ENCODE peak calls at places on chromosomes 3 and 15, in six cellular contexts. One of them, this sample, is unnamed. For H3F3A, the result is how much of the 10 kb centered on the place peaks cover.

GRCh38 chr15:31206386-31207174 is 105.1 kb upstream of the TRPM1 start:
- DNase-seq in neural progenitor cell: no peak
- DNase-seq in GM23338: no peak
- DNase-seq in PC-3: no peak
- DNase-seq in MM.1S: no peak
- DNase-seq in SK-N-SH: peak
- DNase-seq in this sample: no peak

GRCh38 chr3:150169279-150169970 is 198.7 kb upstream of the PFN2 start:
- DNase-seq in neural progenitor cell: no peak
- DNase-seq in MM.1S: no peak
- DNase-seq in SK-N-SH: no peak
- DNase-seq in PC-3: peak
- DNase-seq in GM23338: no peak
- DNase-seq in this sample: peak

GRCh38 chr15:41828747-41829270 is 917 bp downstream of the JMJD7 start:
- DNase-seq in neural progenitor cell: no peak
- DNase-seq in GM23338: no peak
- DNase-seq in PC-3: peak
- DNase-seq in MM.1S: no peak
- DNase-seq in SK-N-SH: no peak
- DNase-seq in this sample: no peak

GRCh38 chr3:36904641-36905040 is 40.2 kb downstream of the TRANK1 start:
- DNase-seq in GM23338: peak
- DNase-seq in MM.1S: no peak
- DNase-seq in SK-N-SH: peak
- DNase-seq in PC-3: peak
- DNase-seq in neural progenitor cell: peak
- DNase-seq in this sample: peak

GRCh38 chr3:64489361-64490044 is 198.3 kb downstream of the ADAMTS9 start:
- DNase-seq in SK-N-SH: no peak
- DNase-seq in GM23338: peak
- DNase-seq in PC-3: no peak
- DNase-seq in MM.1S: no peak
- DNase-seq in neural progenitor cell: peak
- DNase-seq in this sample: no peak

GRCh38 chr15:40762919-40763800 is 708 bp upstream of the GCHFR start:
- DNase-seq in neural progenitor cell: peak
- DNase-seq in GM23338: peak
- DNase-seq in MM.1S: no peak
- DNase-seq in PC-3: peak
- DNase-seq in SK-N-SH: peak
- DNase-seq in this sample: peak

GRCh38 chr3:45105855-45106655 is 40.1 kb downstream of the CDCP1 start:
- DNase-seq in MM.1S: no peak
- DNase-seq in neural progenitor cell: no peak
- DNase-seq in PC-3: peak
- DNase-seq in SK-N-SH: no peak
- DNase-seq in GM23338: no peak
- DNase-seq in this sample: peak

GRCh38 chr3:197305854-197306253 is 7.4 kb upstream of the DLG1 start:
- DNase-seq in neural progenitor cell: no peak
- DNase-seq in SK-N-SH: no peak
- DNase-seq in PC-3: no peak
- DNase-seq in GM23338: no peak
- DNase-seq in MM.1S: peak
- DNase-seq in this sample: peak

GRCh38 chr3:195133462-195133861 is 137.5 kb downstream of the XXYLT1 start:
- DNase-seq in SK-N-SH: no peak
- DNase-seq in MM.1S: no peak
- DNase-seq in GM23338: no peak
- DNase-seq in neural progenitor cell: no peak
- DNase-seq in PC-3: no peak
- DNase-seq in this sample: peak

GRCh38 chr3:60935709-60936108 is 315.5 kb downstream of the FHIT start:
- DNase-seq in MM.1S: no peak
- DNase-seq in SK-N-SH: no peak
- DNase-seq in PC-3: peak
- DNase-seq in GM23338: no peak
- DNase-seq in neural progenitor cell: no peak
- DNase-seq in this sample: peak

GRCh38 chr3:136343873-136344281 is 93.7 kb downstream of the PCCB start:
- DNase-seq in GM23338: no peak
- DNase-seq in neural progenitor cell: no peak
- DNase-seq in PC-3: peak
- DNase-seq in MM.1S: no peak
- DNase-seq in SK-N-SH: peak
- DNase-seq in this sample: peak

GRCh38 chr3:141402476-141403171 is 34.3 kb downstream of the ZBTB38 start:
- DNase-seq in MM.1S: peak
- DNase-seq in neural progenitor cell: peak
- DNase-seq in SK-N-SH: peak
- DNase-seq in GM23338: peak
- DNase-seq in PC-3: peak
- DNase-seq in this sample: peak

GRCh38 chr15:66108483-66109270 is 144.9 kb downstream of the MEGF11 start:
- DNase-seq in SK-N-SH: no peak
- DNase-seq in PC-3: no peak
- DNase-seq in GM23338: no peak
- DNase-seq in neural progenitor cell: no peak
- DNase-seq in MM.1S: no peak
- DNase-seq in this sample: no peak

GRCh38 chr15:41079717-41080116 is 36.4 kb downstream of the INO80 start:
- DNase-seq in SK-N-SH: no peak
- DNase-seq in neural progenitor cell: no peak
- DNase-seq in GM23338: no peak
- DNase-seq in PC-3: no peak
- DNase-seq in MM.1S: no peak
- DNase-seq in this sample: no peak

GRCh38 chr15:48566669-48567068 is 78.8 kb downstream of the FBN1 start:
- DNase-seq in SK-N-SH: no peak
- DNase-seq in neural progenitor cell: no peak
- DNase-seq in GM23338: peak
- DNase-seq in PC-3: no peak
- DNase-seq in MM.1S: no peak
- DNase-seq in this sample: no peak

GRCh38 chr3:149678365-149678948 is 20.6 kb upstream of the WWTR1 start:
- DNase-seq in neural progenitor cell: no peak
- DNase-seq in SK-N-SH: no peak
- DNase-seq in GM23338: no peak
- DNase-seq in PC-3: peak
- DNase-seq in MM.1S: no peak
- DNase-seq in this sample: no peak

GRCh38 chr3:129016725-129017530 is 15.8 kb downstream of the EFCC1 start:
- DNase-seq in neural progenitor cell: no peak
- DNase-seq in PC-3: no peak
- DNase-seq in GM23338: no peak
- DNase-seq in MM.1S: no peak
- DNase-seq in SK-N-SH: no peak
- DNase-seq in this sample: no peak

GRCh38 chr15:70826634-70827033 is 27.3 kb downstream of the LARP6 start:
- DNase-seq in GM23338: no peak
- DNase-seq in PC-3: peak
- DNase-seq in SK-N-SH: no peak
- DNase-seq in MM.1S: no peak
- DNase-seq in neural progenitor cell: no peak
- DNase-seq in this sample: peak

GRCh38 chr3:61524933-61525332 is 36.4 kb upstream of the PTPRG start:
- DNase-seq in GM23338: no peak
- DNase-seq in MM.1S: no peak
- DNase-seq in PC-3: no peak
- DNase-seq in SK-N-SH: no peak
- DNase-seq in neural progenitor cell: no peak
- DNase-seq in this sample: no peak

GRCh38 chr3:140342668-140343067 is 335.2 kb upstream of the TRIM42 start:
- DNase-seq in GM23338: no peak
- DNase-seq in neural progenitor cell: no peak
- DNase-seq in PC-3: no peak
- DNase-seq in MM.1S: no peak
- DNase-seq in SK-N-SH: no peak
- DNase-seq in this sample: no peak

GRCh38 chr3:43754316-43754715 is 63.6 kb downstream of the ABHD5 start:
- DNase-seq in MM.1S: no peak
- DNase-seq in PC-3: peak
- DNase-seq in neural progenitor cell: no peak
- DNase-seq in GM23338: no peak
- DNase-seq in SK-N-SH: no peak
- DNase-seq in this sample: peak

GRCh38 chr15:69990566-69991391 is 106.9 kb downstream of the TLE3 start:
- DNase-seq in SK-N-SH: no peak
- DNase-seq in PC-3: no peak
- DNase-seq in MM.1S: no peak
- DNase-seq in neural progenitor cell: peak
- DNase-seq in GM23338: no peak
- DNase-seq in this sample: no peak

GRCh38 chr3:69012111-69012835 is 1.2 kb downstream of the EOGT start:
- DNase-seq in GM23338: peak
- DNase-seq in neural progenitor cell: no peak
- DNase-seq in PC-3: no peak
- DNase-seq in MM.1S: no peak
- DNase-seq in SK-N-SH: no peak
- DNase-seq in this sample: peak

GRCh38 chr3:69009559-69010410 is 3.7 kb downstream of the EOGT start:
- DNase-seq in PC-3: no peak
- DNase-seq in neural progenitor cell: peak
- DNase-seq in GM23338: peak
- DNase-seq in SK-N-SH: no peak
- DNase-seq in MM.1S: no peak
- DNase-seq in this sample: peak

GRCh38 chr3:69011331-69011730 is 2.2 kb downstream of the EOGT start:
- DNase-seq in SK-N-SH: no peak
- DNase-seq in MM.1S: no peak
- DNase-seq in neural progenitor cell: no peak
- DNase-seq in PC-3: no peak
- DNase-seq in GM23338: no peak
- DNase-seq in this sample: peak

GRCh38 chr3:69006083-69006482 is 7.4 kb downstream of the EOGT start:
- DNase-seq in MM.1S: no peak
- DNase-seq in SK-N-SH: no peak
- DNase-seq in GM23338: no peak
- DNase-seq in PC-3: no peak
- DNase-seq in neural progenitor cell: no peak
- DNase-seq in this sample: no peak

GRCh38 chr3:69008980-69009379 is 4.5 kb downstream of the EOGT start:
- DNase-seq in MM.1S: no peak
- DNase-seq in SK-N-SH: no peak
- DNase-seq in neural progenitor cell: peak
- DNase-seq in GM23338: peak
- DNase-seq in PC-3: no peak
- DNase-seq in this sample: peak
- TF ChIP-seq EZH2phosphoT487 in MM.1S: no peak
- TF ChIP-seq EZH2phosphoT487 in SK-N-SH: no peak
- TF ChIP-seq EZH2phosphoT487 in neural progenitor cell: no peak
- TF ChIP-seq EZH2phosphoT487 in GM23338: no peak
- TF ChIP-seq EZH2phosphoT487 in PC-3: no peak
- TF ChIP-seq EZH2phosphoT487 in this sample: no peak

DNA sequence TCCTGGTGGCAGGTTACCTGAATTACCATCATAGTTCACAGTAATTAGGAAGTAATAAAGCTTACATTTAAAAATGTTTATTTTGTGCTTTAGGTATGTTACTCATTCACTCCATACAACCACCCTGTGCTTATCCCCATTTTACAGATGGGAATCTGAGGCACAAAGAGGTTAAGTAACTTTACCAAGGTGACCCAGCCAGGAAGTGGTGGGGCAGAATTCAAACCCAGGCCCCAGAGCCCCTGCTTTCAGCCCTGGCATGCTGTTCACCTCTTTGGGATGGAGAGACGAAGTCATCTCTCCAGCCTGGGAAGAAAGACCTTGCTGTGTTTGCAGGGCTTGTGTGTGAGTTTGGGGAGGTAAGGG is 285.6 kb upstream of the TPM1 start:
- DNase-seq in MM.1S: no peak
- DNase-seq in GM23338: no peak
- DNase-seq in SK-N-SH: peak
- DNase-seq in PC-3: no peak
- DNase-seq in neural progenitor cell: no peak
- DNase-seq in this sample: no peak
- H3F3A ChIP-seq in MM.1S: under half
- H3F3A ChIP-seq in GM23338: under half
- H3F3A ChIP-seq in SK-N-SH: under half
- H3F3A ChIP-seq in PC-3: under half
- H3F3A ChIP-seq in neural progenitor cell: under half
- H3F3A ChIP-seq in this sample: under half

DNA sequence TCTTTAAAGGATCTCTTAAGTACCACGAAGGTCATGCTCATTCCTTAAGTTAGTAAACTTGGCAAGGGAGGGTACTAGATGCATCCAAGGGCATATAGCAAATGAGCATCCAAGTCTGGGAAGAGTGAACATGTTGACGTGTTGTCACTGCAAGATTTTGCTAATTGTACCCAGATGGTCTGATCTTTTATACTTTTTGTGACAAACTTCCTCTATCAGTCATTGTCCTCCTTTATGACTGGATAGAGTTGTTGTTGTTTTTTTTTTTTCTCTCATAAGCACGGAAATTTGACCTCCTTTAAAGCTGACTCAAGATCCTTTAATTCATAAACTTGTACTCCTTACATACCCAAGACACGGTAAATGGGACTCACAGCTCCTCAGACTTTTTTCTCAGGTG is 121.3 kb downstream of the CHST2 start:
- DNase-seq in neural progenitor cell: no peak
- DNase-seq in MM.1S: no peak
- DNase-seq in PC-3: no peak
- DNase-seq in SK-N-SH: no peak
- DNase-seq in GM23338: no peak
- DNase-seq in this sample: peak
- H3K4me2 ChIP-seq in neural progenitor cell: no peak
- H3K4me2 ChIP-seq in MM.1S: no peak
- H3K4me2 ChIP-seq in PC-3: no peak
- H3K4me2 ChIP-seq in SK-N-SH: no peak
- H3K4me2 ChIP-seq in GM23338: no peak
- H3K4me2 ChIP-seq in this sample: peak

DNA sequence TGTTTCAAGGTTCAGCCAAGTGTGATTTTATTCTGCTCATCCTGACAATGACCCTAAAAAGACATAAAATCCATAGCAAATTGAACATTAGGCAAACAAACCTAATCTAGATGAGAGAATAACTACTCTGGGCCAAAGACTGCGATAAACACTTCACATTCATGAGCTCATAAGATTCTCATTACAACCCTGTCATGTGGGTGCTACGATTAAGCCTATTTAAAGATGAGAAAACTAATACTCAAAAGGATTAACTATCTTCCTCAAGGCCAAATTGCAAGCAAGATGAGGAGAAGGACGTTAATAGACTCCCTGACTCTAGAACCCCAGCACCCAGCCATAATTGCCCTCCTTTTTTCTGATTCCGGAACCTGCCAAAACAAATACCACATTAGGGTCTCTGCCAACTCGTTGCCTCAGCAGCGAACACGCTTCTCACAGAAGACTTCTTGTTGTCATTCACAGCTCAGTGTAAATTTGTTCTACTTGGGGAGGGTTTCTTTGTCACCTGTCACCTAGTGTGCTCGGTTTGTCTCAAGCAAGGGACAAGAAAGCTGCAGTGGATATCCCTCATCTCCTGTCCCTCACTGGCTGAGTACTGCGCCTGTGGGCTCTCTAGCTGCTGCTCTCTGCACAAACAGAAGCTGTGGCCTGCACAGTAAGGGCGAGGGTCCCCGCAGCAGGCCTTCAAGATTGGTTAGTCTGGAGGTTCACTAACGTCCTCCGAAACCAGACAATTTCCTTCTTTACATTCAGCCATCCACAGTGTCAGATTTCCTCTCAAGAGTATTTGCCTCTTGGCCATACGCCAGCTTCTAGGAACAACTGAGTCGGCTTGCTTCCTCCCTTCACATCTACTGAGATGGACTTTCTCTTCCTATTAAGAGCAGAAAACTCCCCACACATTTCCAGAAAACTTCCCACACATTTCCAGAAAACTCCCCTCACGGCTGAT is 200.0 kb upstream of the UBE2E2 start:
- DNase-seq in MM.1S: no peak
- DNase-seq in neural progenitor cell: no peak
- DNase-seq in GM23338: no peak
- DNase-seq in SK-N-SH: no peak
- DNase-seq in PC-3: peak
- DNase-seq in this sample: peak
- TF ChIP-seq EZH2phosphoT487 in MM.1S: no peak
- TF ChIP-seq EZH2phosphoT487 in neural progenitor cell: no peak
- TF ChIP-seq EZH2phosphoT487 in GM23338: no peak
- TF ChIP-seq EZH2phosphoT487 in SK-N-SH: no peak
- TF ChIP-seq EZH2phosphoT487 in PC-3: no peak
- TF ChIP-seq EZH2phosphoT487 in this sample: no peak